ENCODE peak calls at places on chromosomes 16 and 17, in seven cellular contexts. U is activated naive CD4-positive, alpha-beta T cell treated with Interleukin-2 at 50 U/mL for 16 hours; V is AG04450; H is stimulated activated CD8-positive, alpha-beta memory T cell treated with anti-CD3 and anti-CD28 coated beads, Interleukin-7, amount 100 ng/mL, for 1 hour; L is activated CD8-positive, alpha-beta memory T cell treated with anti-CD3 and anti-CD28 coated beads for 24 hours; B is PC-3; M is HTR-8/SVneo. K is an unnamed sample.
A peak's percentile ranks its signal among the peaks of the same experiment; 100 is the strongest.

GRCh38 chr16:68539704-68540370 is 746 bp downstream of the ZFP90 start:
- DNase-seq in U (no peak), B (no peak), L (peak; percentile 72), V (no peak), H (no peak), M (peak; percentile 25), K (peak; percentile 14)

GRCh38 chr16:75108792-75109731 is 7.5 kb downstream of the LDHD start:
- DNase-seq in U (peak; percentile 86), L (peak; percentile 86), V (peak; percentile 79), B (peak; percentile 97), M (peak; percentile 91), H (peak; percentile 27), K (peak; percentile 91)

GRCh38 chr16:79401782-79402181 is 198.8 kb downstream of the MAF start:
- DNase-seq in H (no peak), V (no peak), B (no peak), L (no peak), M (no peak), U (no peak), K (no peak)

GRCh38 chr16:31082368-31083045 is 6.2 kb downstream of the PRSS53 start:
- DNase-seq in M (no peak), H (no peak), V (no peak), L (no peak), U (no peak), B (no peak), K (no peak)

GRCh38 chr17:9928601-9929341 is 23.7 kb upstream of the RCVRN start:
- DNase-seq in H (no peak), U (no peak), M (peak; percentile 75), B (peak; percentile 82), L (no peak), V (peak; percentile 63), K (no peak)

GRCh38 chr16:75392911-75393310 is 40.4 kb downstream of the CFDP1 start:
- DNase-seq in V (no peak), U (no peak), L (no peak), M (no peak), B (no peak), H (no peak), K (no peak)

GRCh38 chr17:4635823-4636375 is 5.6 kb downstream of the ALOX15 start:
- DNase-seq in L (no peak), B (no peak), V (no peak), U (no peak), H (no peak), M (no peak), K (no peak)

GRCh38 chr17:83119987-83120864 is 40.8 kb downstream of the METRNL start:
- DNase-seq in B (no peak), M (no peak), U (no peak), L (no peak), H (no peak), V (no peak), K (no peak)

GRCh38 chr17:41340934-41341861 is 9.4 kb downstream of the KRT33A start:
- DNase-seq in L (peak; percentile 65), H (no peak), U (peak; percentile 54), M (no peak), V (no peak), B (no peak), K (no peak)

GRCh38 chr17:12114686-12115418 is 94.2 kb downstream of the MAP2K4 start:
- DNase-seq in V (no peak), M (no peak), U (no peak), B (peak; percentile 34), L (no peak), H (no peak), K (peak; percentile 18)

GRCh38 chr17:40099627-40100418 is 566 bp downstream of the NR1D1 start:
- DNase-seq in V (no peak), L (no peak), H (no peak), M (no peak), U (no peak), B (no peak), K (peak; percentile 26)